ENCODE peak calls at places on chromosome 1, in four cellular contexts. One of them, this sample, is unnamed.
A peak's percentile ranks its signal among the peaks of the same experiment; 100 is the strongest.

GRCh38 chr1:165259236-165259635 is 97.3 kb downstream of the LMX1A start:
- DNase-seq in left cardiac atrium: no peak
- DNase-seq in lung microvascular endothelial cell: no peak
- DNase-seq in ELR: no peak
- DNase-seq in this sample: no peak

GRCh38 chr1:43818691-43819090 is 111.4 kb downstream of the ST3GAL3 start:
- DNase-seq in left cardiac atrium: no peak
- DNase-seq in lung microvascular endothelial cell: no peak
- DNase-seq in ELR: no peak
- DNase-seq in this sample: no peak

GRCh38 chr1:203156280-203156679 is 19.3 kb downstream of the MYBPH start:
- DNase-seq in left cardiac atrium: no peak
- DNase-seq in lung microvascular endothelial cell: no peak
- DNase-seq in ELR: no peak
- DNase-seq in this sample: no peak

GRCh38 chr1:234120327-234120944 is 216.0 kb downstream of the SLC35F3 start:
- DNase-seq in left cardiac atrium: no peak
- DNase-seq in lung microvascular endothelial cell: no peak
- DNase-seq in ELR: no peak
- DNase-seq in this sample: no peak

GRCh38 chr1:97632075-97632474 is 288.8 kb downstream of the DPYD start:
- DNase-seq in left cardiac atrium: no peak
- DNase-seq in lung microvascular endothelial cell: peak; percentile 93
- DNase-seq in ELR: peak; percentile 25
- DNase-seq in this sample: no peak

GRCh38 chr1:201266774-201267173 is 16.5 kb upstream of the PKP1 start:
- DNase-seq in left cardiac atrium: no peak
- DNase-seq in lung microvascular endothelial cell: peak; percentile 73
- DNase-seq in ELR: peak; percentile 97
- DNase-seq in this sample: peak; percentile 76

GRCh38 chr1:95127380-95127779 is 10.2 kb downstream of the TLCD4 start:
- DNase-seq in left cardiac atrium: no peak
- DNase-seq in lung microvascular endothelial cell: no peak
- DNase-seq in ELR: no peak
- DNase-seq in this sample: no peak

GRCh38 chr1:53657256-53657805 is 81.6 kb downstream of the GLIS1 start:
- DNase-seq in left cardiac atrium: no peak
- DNase-seq in lung microvascular endothelial cell: no peak
- DNase-seq in ELR: no peak
- DNase-seq in this sample: no peak

GRCh38 chr1:224852901-224853568 is 76.4 kb upstream of the DNAH14 start:
- DNase-seq in left cardiac atrium: no peak
- DNase-seq in lung microvascular endothelial cell: peak; percentile 74
- DNase-seq in ELR: peak; percentile 76
- DNase-seq in this sample: peak; percentile 41

GRCh38 chr1:43975249-43975961 is 645 bp downstream of the ATP6V0B start:
- DNase-seq in left cardiac atrium: peak; percentile 74
- DNase-seq in lung microvascular endothelial cell: peak; percentile 39
- DNase-seq in ELR: peak; percentile 42
- DNase-seq in this sample: no peak

GRCh38 chr1:51463561-51463960 is 55.5 kb downstream of the EPS15 start:
- DNase-seq in left cardiac atrium: no peak
- DNase-seq in lung microvascular endothelial cell: no peak
- DNase-seq in ELR: no peak
- DNase-seq in this sample: no peak

GRCh38 chr1:159172599-159173291 is 1.3 kb downstream of the CADM3 start:
- DNase-seq in left cardiac atrium: peak; percentile 27
- DNase-seq in lung microvascular endothelial cell: no peak
- DNase-seq in ELR: no peak
- DNase-seq in this sample: no peak

GRCh38 chr1:1359316-1359667 is 937 bp upstream of the MXRA8 start:
- DNase-seq in left cardiac atrium: no peak
- DNase-seq in lung microvascular endothelial cell: no peak
- DNase-seq in ELR: peak; percentile 57
- DNase-seq in this sample: no peak

GRCh38 chr1:204584699-204585372 is 68.6 kb downstream of the MDM4 start:
- DNase-seq in left cardiac atrium: no peak
- DNase-seq in lung microvascular endothelial cell: no peak
- DNase-seq in ELR: no peak
- DNase-seq in this sample: no peak

GRCh38 chr1:210647406-210648333 is 319.0 kb downstream of the HHAT start:
- DNase-seq in left cardiac atrium: no peak
- DNase-seq in lung microvascular endothelial cell: no peak
- DNase-seq in ELR: peak; percentile 27
- DNase-seq in this sample: no peak

GRCh38 chr1:208119225-208119606 is 125.0 kb downstream of the PLXNA2 start:
- DNase-seq in left cardiac atrium: no peak
- DNase-seq in lung microvascular endothelial cell: no peak
- DNase-seq in ELR: no peak
- DNase-seq in this sample: no peak

GRCh38 chr1:38784452-38785284 is 74.9 kb downstream of the RRAGC start:
- DNase-seq in left cardiac atrium: no peak
- DNase-seq in lung microvascular endothelial cell: no peak
- DNase-seq in ELR: no peak
- DNase-seq in this sample: no peak

GRCh38 chr1:26976621-26977510 is 16.6 kb upstream of the KDF1 start:
- DNase-seq in left cardiac atrium: no peak
- DNase-seq in lung microvascular endothelial cell: no peak
- DNase-seq in ELR: no peak
- DNase-seq in this sample: no peak

GRCh38 chr1:25117233-25117823 is 115.0 kb downstream of the SYF2 start:
- DNase-seq in left cardiac atrium: no peak
- DNase-seq in lung microvascular endothelial cell: no peak
- DNase-seq in ELR: peak; percentile 10
- DNase-seq in this sample: peak; percentile 21

GRCh38 chr1:115476616-115477015 is 138.6 kb upstream of the NGF start:
- DNase-seq in left cardiac atrium: no peak
- DNase-seq in lung microvascular endothelial cell: no peak
- DNase-seq in ELR: peak; percentile 47
- DNase-seq in this sample: peak; percentile 25

GRCh38 chr1:194378517-194378916 is 1192.1 kb upstream of the B3GALT2 start:
- DNase-seq in left cardiac atrium: no peak
- DNase-seq in lung microvascular endothelial cell: no peak
- DNase-seq in ELR: peak; percentile 37
- DNase-seq in this sample: peak; percentile 5

GRCh38 chr1:21927531-21928237 is 9.4 kb downstream of the HSPG2 start:
- DNase-seq in left cardiac atrium: peak; percentile 81
- DNase-seq in lung microvascular endothelial cell: peak; percentile 68
- DNase-seq in ELR: no peak
- DNase-seq in this sample: no peak

GRCh38 chr1:167862432-167863076 is 51.4 kb downstream of the ADCY10 start:
- DNase-seq in left cardiac atrium: no peak
- DNase-seq in lung microvascular endothelial cell: peak; percentile 74
- DNase-seq in ELR: peak; percentile 84
- DNase-seq in this sample: no peak

GRCh38 chr1:34250342-34250741 is 73.6 kb downstream of the C1orf94 start:
- DNase-seq in left cardiac atrium: no peak
- DNase-seq in lung microvascular endothelial cell: no peak
- DNase-seq in ELR: no peak
- DNase-seq in this sample: no peak

GRCh38 chr1:92519043-92519442 is 32.3 kb upstream of the GFI1 start:
- DNase-seq in left cardiac atrium: no peak
- DNase-seq in lung microvascular endothelial cell: no peak
- DNase-seq in ELR: no peak
- DNase-seq in this sample: no peak

GRCh38 chr1:153488731-153489130 is 28.3 kb upstream of the S100A7 start:
- DNase-seq in left cardiac atrium: no peak
- DNase-seq in lung microvascular endothelial cell: no peak
- DNase-seq in ELR: peak; percentile 46
- DNase-seq in this sample: no peak

GRCh38 chr1:175201061-175201508 is 8.5 kb upstream of the KIAA0040 start:
- DNase-seq in left cardiac atrium: no peak
- DNase-seq in lung microvascular endothelial cell: peak; percentile 87
- DNase-seq in ELR: no peak
- DNase-seq in this sample: no peak

GRCh38 chr1:55943012-55943411 is 636.4 kb downstream of the PLPP3 start:
- DNase-seq in left cardiac atrium: no peak
- DNase-seq in lung microvascular endothelial cell: no peak
- DNase-seq in ELR: no peak
- DNase-seq in this sample: no peak

GRCh38 chr1:34500451-34500850 is 254.4 kb upstream of the GJB5 start:
- DNase-seq in left cardiac atrium: peak; percentile 34
- DNase-seq in lung microvascular endothelial cell: peak; percentile 19
- DNase-seq in ELR: peak; percentile 3
- DNase-seq in this sample: no peak

GRCh38 chr1:4768553-4768952 is 114.1 kb downstream of the AJAP1 start:
- DNase-seq in left cardiac atrium: no peak
- DNase-seq in lung microvascular endothelial cell: no peak
- DNase-seq in ELR: no peak
- DNase-seq in this sample: no peak

GRCh38 chr1:7079637-7080036 is 294.4 kb downstream of the CAMTA1 start:
- DNase-seq in left cardiac atrium: no peak
- DNase-seq in lung microvascular endothelial cell: no peak
- DNase-seq in ELR: no peak
- DNase-seq in this sample: peak; percentile 4

GRCh38 chr1:39671793-39672550 is at the start of gene NT5C1A:
- DNase-seq in left cardiac atrium: peak; percentile 43
- DNase-seq in lung microvascular endothelial cell: no peak
- DNase-seq in ELR: peak; percentile 29
- DNase-seq in this sample: no peak

GRCh38 chr1:21963477-21964217 is 13.2 kb upstream of the CELA3B start:
- DNase-seq in left cardiac atrium: peak; percentile 78
- DNase-seq in lung microvascular endothelial cell: peak; percentile 70
- DNase-seq in ELR: peak; percentile 71
- DNase-seq in this sample: peak; percentile 66

GRCh38 chr1:2231667-2232254 is 3.6 kb downstream of the SKI start:
- DNase-seq in left cardiac atrium: peak; percentile 87
- DNase-seq in lung microvascular endothelial cell: peak; percentile 81
- DNase-seq in ELR: peak; percentile 68
- DNase-seq in this sample: peak; percentile 35

GRCh38 chr1:234369784-234370183 is 3.5 kb upstream of the COA6 start:
- DNase-seq in left cardiac atrium: no peak
- DNase-seq in lung microvascular endothelial cell: peak; percentile 18
- DNase-seq in ELR: peak; percentile 67
- DNase-seq in this sample: no peak

GRCh38 chr1:47478090-47478489 is 40.2 kb downstream of the FOXD2 start:
- DNase-seq in left cardiac atrium: no peak
- DNase-seq in lung microvascular endothelial cell: no peak
- DNase-seq in ELR: no peak
- DNase-seq in this sample: peak; percentile 85

GRCh38 chr1:64543831-64544230 is 73.9 kb downstream of the CACHD1 start:
- DNase-seq in left cardiac atrium: no peak
- DNase-seq in lung microvascular endothelial cell: no peak
- DNase-seq in ELR: no peak
- DNase-seq in this sample: no peak